ENCODE peak calls at places on chromosome 17, in five cellular contexts. One of them, this sample, is unnamed. For H3K4me1, the result is how much of the 10 kb centered on the place peaks cover.

GRCh38 chr17:17545031-17545820 is 46.3 kb downstream of the PEMT start:
- DNase-seq in body of pancreas: no peak
- DNase-seq in colonic mucosa: no peak
- DNase-seq in A549: no peak
- DNase-seq in psoas muscle: peak
- DNase-seq in this sample: no peak

GRCh38 chr17:50793007-50793406 is 25.7 kb upstream of the ANKRD40CL start:
- DNase-seq in psoas muscle: no peak
- DNase-seq in A549: no peak
- DNase-seq in colonic mucosa: no peak
- DNase-seq in body of pancreas: no peak
- DNase-seq in this sample: no peak

GRCh38 chr17:63171428-63172205 is 205.6 kb downstream of the TANC2 start:
- DNase-seq in colonic mucosa: no peak
- DNase-seq in A549: no peak
- DNase-seq in psoas muscle: no peak
- DNase-seq in body of pancreas: no peak
- DNase-seq in this sample: peak

GRCh38 chr17:14295676-14296075 is 5.2 kb upstream of the HS3ST3B1 start:
- DNase-seq in body of pancreas: no peak
- DNase-seq in colonic mucosa: no peak
- DNase-seq in A549: no peak
- DNase-seq in psoas muscle: no peak
- DNase-seq in this sample: no peak

GRCh38 chr17:40433551-40434384 is 9.5 kb upstream of the IGFBP4 start:
- DNase-seq in A549: peak
- DNase-seq in psoas muscle: no peak
- DNase-seq in colonic mucosa: no peak
- DNase-seq in body of pancreas: no peak
- DNase-seq in this sample: no peak

GRCh38 chr17:3724373-3725077 is 822 bp downstream of the HASPIN start:
- DNase-seq in psoas muscle: no peak
- DNase-seq in colonic mucosa: no peak
- DNase-seq in A549: no peak
- DNase-seq in body of pancreas: no peak
- DNase-seq in this sample: peak

GRCh38 chr17:73342549-73343167 is 30.9 kb upstream of the CDC42EP4 start:
- DNase-seq in psoas muscle: no peak
- DNase-seq in colonic mucosa: no peak
- DNase-seq in body of pancreas: no peak
- DNase-seq in A549: peak
- DNase-seq in this sample: peak

GRCh38 chr17:15431201-15431600 is 36.2 kb downstream of the CDRT4 start:
- DNase-seq in colonic mucosa: peak
- DNase-seq in A549: no peak
- DNase-seq in psoas muscle: peak
- DNase-seq in body of pancreas: no peak
- DNase-seq in this sample: no peak

GRCh38 chr17:82973456-82974135 is 105.8 kb upstream of the METRNL start:
- DNase-seq in body of pancreas: no peak
- DNase-seq in A549: no peak
- DNase-seq in colonic mucosa: no peak
- DNase-seq in psoas muscle: no peak
- DNase-seq in this sample: no peak

GRCh38 chr17:45852535-45853297 is 8.0 kb downstream of the SPPL2C start:
- DNase-seq in colonic mucosa: peak
- DNase-seq in body of pancreas: peak
- DNase-seq in psoas muscle: peak
- DNase-seq in A549: peak
- DNase-seq in this sample: peak

GRCh38 chr17:3963214-3964201 is 729 bp downstream of the ATP2A3 start:
- DNase-seq in A549: no peak
- DNase-seq in colonic mucosa: peak
- DNase-seq in body of pancreas: peak
- DNase-seq in psoas muscle: no peak
- DNase-seq in this sample: no peak

GRCh38 chr17:61405047-61405685 is 5.5 kb downstream of the TBX2 start:
- DNase-seq in psoas muscle: no peak
- DNase-seq in colonic mucosa: no peak
- DNase-seq in A549: no peak
- DNase-seq in body of pancreas: no peak
- DNase-seq in this sample: no peak

GRCh38 chr17:46764709-46765401 is 53.6 kb downstream of the WNT3 start:
- DNase-seq in colonic mucosa: no peak
- DNase-seq in A549: no peak
- DNase-seq in body of pancreas: peak
- DNase-seq in psoas muscle: peak
- DNase-seq in this sample: peak

GRCh38 chr17:69058165-69058564 is 2.6 kb downstream of the ABCA9 start:
- DNase-seq in A549: no peak
- DNase-seq in body of pancreas: no peak
- DNase-seq in colonic mucosa: no peak
- DNase-seq in psoas muscle: no peak
- DNase-seq in this sample: no peak

GRCh38 chr17:54521137-54521536 is 379.5 kb upstream of the TOM1L1 start:
- DNase-seq in A549: no peak
- DNase-seq in colonic mucosa: no peak
- DNase-seq in psoas muscle: no peak
- DNase-seq in body of pancreas: no peak
- DNase-seq in this sample: no peak

GRCh38 chr17:19342611-19343255 is 19.8 kb downstream of the B9D1 start:
- DNase-seq in body of pancreas: no peak
- DNase-seq in A549: no peak
- DNase-seq in colonic mucosa: no peak
- DNase-seq in psoas muscle: no peak
- DNase-seq in this sample: no peak

GRCh38 chr17:75386430-75386829 is 19.0 kb downstream of the GRB2 start:
- DNase-seq in A549: no peak
- DNase-seq in body of pancreas: no peak
- DNase-seq in colonic mucosa: no peak
- DNase-seq in psoas muscle: no peak
- DNase-seq in this sample: no peak

GRCh38 chr17:30263552-30264333 is 28.0 kb downstream of the BLMH start:
- DNase-seq in A549: no peak
- DNase-seq in body of pancreas: peak
- DNase-seq in psoas muscle: no peak
- DNase-seq in colonic mucosa: no peak
- DNase-seq in this sample: no peak

GRCh38 chr17:49187301-49187700 is 23.1 kb downstream of the GNGT2 start:
- DNase-seq in A549: no peak
- DNase-seq in psoas muscle: no peak
- DNase-seq in body of pancreas: no peak
- DNase-seq in colonic mucosa: no peak
- DNase-seq in this sample: peak

GRCh38 chr17:38893612-38894011 is 23.8 kb downstream of the LASP1 start:
- DNase-seq in colonic mucosa: no peak
- DNase-seq in A549: no peak
- DNase-seq in body of pancreas: no peak
- DNase-seq in psoas muscle: peak
- DNase-seq in this sample: no peak

GRCh38 chr17:64306850-64307463 is 43.9 kb upstream of the TEX2 start:
- DNase-seq in body of pancreas: peak
- DNase-seq in colonic mucosa: peak
- DNase-seq in A549: peak
- DNase-seq in psoas muscle: peak
- DNase-seq in this sample: peak

GRCh38 chr17:81717766-81718089 is 5.6 kb downstream of the SLC25A10 start:
- DNase-seq in psoas muscle: no peak
- DNase-seq in colonic mucosa: no peak
- DNase-seq in body of pancreas: no peak
- DNase-seq in A549: no peak
- DNase-seq in this sample: no peak

GRCh38 chr17:71505200-71505599 is 615.6 kb upstream of the SOX9 start:
- DNase-seq in A549: no peak
- DNase-seq in body of pancreas: no peak
- DNase-seq in colonic mucosa: no peak
- DNase-seq in psoas muscle: no peak
- DNase-seq in this sample: no peak

GRCh38 chr17:32907583-32907982 is 20.4 kb upstream of the TMEM98 start:
- DNase-seq in colonic mucosa: peak
- DNase-seq in body of pancreas: peak
- DNase-seq in psoas muscle: peak
- DNase-seq in A549: no peak
- DNase-seq in this sample: no peak

GRCh38 chr17:15341385-15341849 is at the start of gene TEKT3:
- DNase-seq in psoas muscle: peak
- DNase-seq in body of pancreas: peak
- DNase-seq in A549: peak
- DNase-seq in colonic mucosa: peak
- DNase-seq in this sample: peak

GRCh38 chr17:1323336-1323735 is 43.9 kb downstream of the TRARG1 start:
- DNase-seq in A549: no peak
- DNase-seq in psoas muscle: no peak
- DNase-seq in colonic mucosa: no peak
- DNase-seq in body of pancreas: no peak
- DNase-seq in this sample: no peak

GRCh38 chr17:71111945-71112344 is 942.6 kb downstream of the KCNJ2 start:
- DNase-seq in A549: no peak
- DNase-seq in colonic mucosa: no peak
- DNase-seq in psoas muscle: no peak
- DNase-seq in body of pancreas: no peak
- DNase-seq in this sample: no peak

GRCh38 chr17:46045639-46046038 is 46.6 kb downstream of the STH start:
- DNase-seq in A549: no peak
- DNase-seq in body of pancreas: no peak
- DNase-seq in psoas muscle: no peak
- DNase-seq in colonic mucosa: no peak
- DNase-seq in this sample: peak

GRCh38 chr17:57636274-57636673 is 108.8 kb downstream of the CCDC182 start:
- DNase-seq in colonic mucosa: no peak
- DNase-seq in A549: no peak
- DNase-seq in psoas muscle: no peak
- DNase-seq in body of pancreas: no peak
- DNase-seq in this sample: no peak

GRCh38 chr17:57902800-57903759 is 52.1 kb downstream of the CUEDC1 start:
- DNase-seq in body of pancreas: peak
- DNase-seq in psoas muscle: peak
- DNase-seq in A549: peak
- DNase-seq in colonic mucosa: peak
- DNase-seq in this sample: peak

GRCh38 chr17:40596261-40596919 is 31.1 kb upstream of the CCR7 start:
- DNase-seq in colonic mucosa: no peak
- DNase-seq in A549: peak
- DNase-seq in body of pancreas: no peak
- DNase-seq in psoas muscle: no peak
- DNase-seq in this sample: no peak

GRCh38 chr17:2905269-2905668 is 109.0 kb downstream of the RAP1GAP2 start:
- DNase-seq in psoas muscle: no peak
- DNase-seq in A549: no peak
- DNase-seq in body of pancreas: no peak
- DNase-seq in colonic mucosa: no peak
- DNase-seq in this sample: no peak

GRCh38 chr17:18362509-18363020 is 785 bp downstream of the SHMT1 start:
- DNase-seq in psoas muscle: peak
- DNase-seq in colonic mucosa: peak
- DNase-seq in body of pancreas: peak
- DNase-seq in A549: peak
- DNase-seq in this sample: no peak

DNA sequence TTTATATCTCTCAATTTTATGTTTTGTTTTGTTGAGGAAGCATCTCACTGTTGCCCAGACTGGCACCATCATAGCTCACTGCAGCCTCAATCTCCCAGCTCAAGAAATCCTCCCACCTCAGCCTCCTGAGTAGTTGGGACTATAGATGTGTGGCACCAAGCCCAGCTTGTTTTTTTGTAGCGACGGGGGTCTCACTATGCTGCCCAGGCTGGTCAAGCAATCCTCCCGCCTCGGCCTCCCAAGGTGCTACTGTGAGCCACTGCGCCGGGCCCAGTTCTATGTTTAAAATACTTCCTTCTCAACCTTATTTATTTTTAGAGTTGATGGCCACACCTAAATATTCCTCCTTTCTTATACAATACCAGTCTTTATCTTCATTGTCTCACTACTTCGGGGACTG is 1.9 kb upstream of the NFE2L1 start:
- DNase-seq in body of pancreas: no peak
- DNase-seq in A549: no peak
- DNase-seq in psoas muscle: no peak
- DNase-seq in colonic mucosa: no peak
- DNase-seq in this sample: no peak
- H3K4me3 ChIP-seq in body of pancreas: no peak
- H3K4me3 ChIP-seq in A549: peak
- H3K4me3 ChIP-seq in psoas muscle: peak
- H3K4me3 ChIP-seq in colonic mucosa: no peak
- H3K4me3 ChIP-seq in this sample: no peak

DNA sequence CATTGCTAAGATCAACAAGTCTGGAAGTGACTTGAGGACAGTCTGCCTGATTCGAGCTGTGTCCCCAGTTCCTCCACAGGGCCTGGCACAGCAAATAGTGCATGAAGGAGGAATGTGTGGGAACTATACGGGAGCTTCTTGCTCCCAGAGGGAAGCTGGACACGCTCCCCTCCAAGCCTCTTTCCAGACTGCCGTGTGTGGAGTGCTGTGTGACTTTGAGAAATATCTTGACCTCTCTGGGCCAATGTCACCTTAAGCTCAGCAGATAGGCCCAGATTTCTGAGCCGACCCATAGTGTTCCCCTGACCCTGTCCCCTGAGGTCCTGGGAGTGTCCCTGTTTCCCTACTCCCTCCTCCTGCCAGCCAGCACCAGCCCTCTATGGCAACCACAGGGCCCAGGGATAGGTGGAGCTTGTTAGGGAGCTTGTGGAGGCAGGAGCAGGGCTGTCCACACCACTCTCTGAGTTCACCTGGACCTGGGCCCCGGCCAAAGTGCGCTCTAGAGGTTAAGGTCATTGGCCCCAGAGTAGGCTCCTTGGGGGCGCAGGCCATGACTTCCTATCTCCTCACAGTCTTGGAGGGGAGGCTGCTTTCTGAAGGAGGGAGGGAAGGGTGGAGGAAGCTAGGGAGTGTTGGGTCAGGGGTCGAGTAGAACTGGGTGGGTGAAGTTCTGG is 6.3 kb upstream of the FOXN1 start:
- DNase-seq in A549: no peak
- DNase-seq in psoas muscle: no peak
- DNase-seq in colonic mucosa: no peak
- DNase-seq in body of pancreas: no peak
- DNase-seq in this sample: no peak
- H3K4me1 ChIP-seq in A549: under half
- H3K4me1 ChIP-seq in psoas muscle: under half
- H3K4me1 ChIP-seq in colonic mucosa: under half
- H3K4me1 ChIP-seq in body of pancreas: under half
- H3K4me1 ChIP-seq in this sample: under half

GRCh38 chr17:8158267-8159031 is 4.3 kb downstream of the VAMP2 start:
- DNase-seq in A549: peak
- DNase-seq in body of pancreas: peak
- DNase-seq in colonic mucosa: peak
- DNase-seq in psoas muscle: peak
- DNase-seq in this sample: peak
- H3K4me3 ChIP-seq in A549: no peak
- H3K4me3 ChIP-seq in body of pancreas: no peak
- H3K4me3 ChIP-seq in colonic mucosa: no peak
- H3K4me3 ChIP-seq in psoas muscle: peak
- H3K4me3 ChIP-seq in this sample: no peak

GRCh38 chr17:28950017-28950751 is 1.1 kb downstream of the PHF12 start:
- DNase-seq in psoas muscle: peak
- DNase-seq in A549: peak
- DNase-seq in colonic mucosa: peak
- DNase-seq in body of pancreas: peak
- DNase-seq in this sample: peak
- H3K4me1 ChIP-seq in psoas muscle: under half
- H3K4me1 ChIP-seq in A549: under half
- H3K4me1 ChIP-seq in colonic mucosa: under half
- H3K4me1 ChIP-seq in body of pancreas: under half
- H3K4me1 ChIP-seq in this sample: under half

This sample was measured in SJSA1.